ENCODE peak calls at places on chromosomes 4 and X, in five cellular contexts. E is GM23338, S is upper lobe of left lung, A is heart right ventricle, I is PC-3. D is an unnamed sample.

GRCh38 chrX:69746051-69746450 is 130.1 kb downstream of the EDA start:
- DNase-seq in E (no peak), S (no peak), A (no peak), I (no peak), D (no peak)

GRCh38 chr4:38782452-38783108 is at the start of gene TLR10:
- DNase-seq in E (peak; percentile 83), S (peak; percentile 46), A (peak; percentile 48), I (peak; percentile 41), D (no peak)

GRCh38 chrX:45749375-45749774 is 548.7 kb upstream of the DIPK2B start:
- DNase-seq in E (peak; percentile 11), S (no peak), A (no peak), I (peak; percentile 60), D (no peak)

GRCh38 chr4:20195071-20195885 is 56.4 kb upstream of the SLIT2 start:
- DNase-seq in E (no peak), S (no peak), A (no peak), I (peak; percentile 83), D (no peak)

GRCh38 chrX:19121898-19122640 is at the start of gene ADGRG2:
- DNase-seq in E (peak; percentile 48), S (peak; percentile 24), A (peak; percentile 6), I (peak; percentile 48), D (no peak)

GRCh38 chr4:140096483-140096861 is 57.5 kb downstream of the MAML3 start:
- DNase-seq in E (no peak), S (no peak), A (no peak), I (no peak), D (no peak)

GRCh38 chr4:30094866-30095265 is 625.3 kb upstream of the PCDH7 start:
- DNase-seq in E (no peak), S (no peak), A (no peak), I (peak; percentile 35), D (no peak)

GRCh38 chr4:101621120-101621519 is 169.4 kb upstream of the BANK1 start:
- DNase-seq in E (no peak), S (no peak), A (no peak), I (no peak), D (no peak)

GRCh38 chr4:43089730-43090129 is 197.2 kb downstream of the GRXCR1 start:
- DNase-seq in E (no peak), S (no peak), A (no peak), I (peak; percentile 89), D (no peak)

GRCh38 chr4:29717658-29718057 is 1002.5 kb upstream of the PCDH7 start:
- DNase-seq in E (no peak), S (no peak), A (no peak), I (peak; percentile 48), D (no peak)

GRCh38 chr4:142840516-142841123 is 5.5 kb downstream of the INPP4B start:
- DNase-seq in E (peak; percentile 43), S (no peak), A (no peak), I (peak; percentile 79), D (no peak)

GRCh38 chrX:65846974-65847373 is 179.5 kb downstream of the MSN start:
- DNase-seq in E (no peak), S (no peak), A (no peak), I (no peak), D (no peak)

GRCh38 chr4:116870667-116871066 is 214.7 kb downstream of the TRAM1L1 start:
- DNase-seq in E (peak; percentile 6), S (no peak), A (no peak), I (no peak), D (no peak)

GRCh38 chrX:109774706-109775105 is 41.6 kb upstream of the ACSL4 start:
- DNase-seq in E (peak; percentile 8), S (no peak), A (no peak), I (peak; percentile 76), D (no peak)

DNA sequence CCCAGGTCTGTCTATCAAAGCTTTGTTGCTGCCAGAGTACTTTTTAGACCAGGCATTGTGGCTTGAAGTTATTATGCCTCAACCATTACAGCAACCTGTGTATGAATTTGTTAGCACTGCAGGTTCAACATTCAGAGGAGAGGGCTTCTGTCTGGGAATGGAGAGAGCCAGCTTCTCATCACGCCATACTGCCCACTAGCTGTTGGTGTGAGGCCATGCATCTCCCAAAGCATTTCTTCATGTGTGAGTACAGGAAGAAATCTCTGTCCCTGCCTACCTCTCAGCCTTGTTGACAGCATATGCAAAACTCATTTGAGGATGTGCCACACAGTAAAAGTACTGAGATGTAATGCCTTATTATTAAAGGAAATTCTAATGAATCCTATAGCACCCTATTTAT is 76.9 kb upstream of the PPARGC1A start:
- DNase-seq in E (peak; percentile 67), S (no peak), A (no peak), I (no peak), D (no peak)
- TF ChIP-seq CTCF in E (peak; percentile 69), S (no peak), A (no peak), I (peak; percentile 27), D (no peak)

GRCh38 chrX:38988301-38988700 is 187.0 kb downstream of the MID1IP1 start:
- DNase-seq in E (no peak), S (no peak), A (no peak), I (no peak), D (no peak)

GRCh38 chrX:38985945-38986344 is 184.7 kb downstream of the MID1IP1 start:
- DNase-seq in E (no peak), S (no peak), A (no peak), I (no peak), D (no peak)

GRCh38 chrX:38985375-38985774 is 184.1 kb downstream of the MID1IP1 start:
- DNase-seq in E (peak; percentile 61), S (no peak), A (no peak), I (peak; percentile 58), D (no peak)

GRCh38 chrX:38986586-38986985 is 185.3 kb downstream of the MID1IP1 start:
- DNase-seq in E (peak; percentile 35), S (no peak), A (no peak), I (no peak), D (no peak)

GRCh38 chrX:38987135-38987780 is 186.0 kb downstream of the MID1IP1 start:
- DNase-seq in E (no peak), S (no peak), A (no peak), I (peak; percentile 25), D (no peak)
- TF ChIP-seq CTCF in E (no peak), S (no peak), A (no peak), I (no peak), D (no peak)

DNA sequence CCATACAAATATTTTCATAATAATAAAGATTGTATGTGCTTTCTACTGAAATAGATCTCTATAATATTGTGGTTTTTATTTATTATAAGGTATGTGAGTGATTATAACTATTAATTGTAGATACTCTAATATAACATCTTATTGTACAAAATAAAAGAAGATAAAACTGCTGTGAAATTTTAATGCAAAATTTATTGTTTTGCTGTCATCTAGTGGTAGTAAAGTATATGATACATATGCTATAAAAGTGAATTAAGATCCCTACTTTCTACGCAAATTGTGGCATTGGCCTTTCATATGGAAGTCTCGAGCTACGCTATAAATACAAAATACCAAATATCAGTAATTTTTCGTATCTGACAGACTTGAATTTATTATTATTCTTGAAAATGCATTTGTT is 19.3 kb downstream of the YIPF7 start:
- DNase-seq in E (no peak), S (no peak), A (no peak), I (peak; percentile 25), D (no peak)
- TF ChIP-seq CTCF in E (peak; percentile 25), S (no peak), A (no peak), I (peak; percentile 54), D (no peak)

GRCh38 chrX:41045960-41046567 is 39.2 kb upstream of the USP9X start:
- DNase-seq in E (peak; percentile 44), S (no peak), A (peak; percentile 2), I (no peak), D (no peak)

GRCh38 chrX:41047878-41048534 is 37.2 kb upstream of the USP9X start:
- DNase-seq in E (no peak), S (no peak), A (no peak), I (no peak), D (no peak)

GRCh38 chrX:41043950-41044349 is 41.3 kb upstream of the USP9X start:
- DNase-seq in E (no peak), S (no peak), A (no peak), I (peak; percentile 56), D (no peak)
- TF ChIP-seq CTCF in E (no peak), S (no peak), A (no peak), I (no peak), D (no peak)

GRCh38 chr4:1722551-1723071 is 1.3 kb downstream of the TACC3 start:
- DNase-seq in E (no peak), S (no peak), A (no peak), I (no peak), D (no peak)
- TF ChIP-seq CTCF in E (no peak), S (no peak), A (no peak), I (no peak), D (no peak)

DNA sequence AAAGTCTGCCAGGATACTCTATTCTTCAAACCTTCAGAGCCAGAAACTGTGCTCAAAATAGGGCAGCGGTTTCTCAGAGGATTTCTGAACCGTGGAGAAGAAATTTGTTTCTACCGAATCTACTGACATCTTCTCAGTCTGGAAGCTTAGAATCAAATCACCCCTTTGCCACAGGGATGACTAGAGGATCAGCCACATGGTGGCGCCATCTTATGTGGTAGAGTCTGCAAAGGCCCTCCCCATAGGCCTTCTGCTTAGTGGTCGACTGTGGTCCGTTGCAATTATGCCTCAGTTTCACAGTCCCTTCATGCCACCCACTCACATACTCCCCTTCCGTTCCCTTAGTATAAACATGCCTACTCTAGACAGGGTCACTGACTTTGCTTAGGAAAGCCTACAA is 680.7 kb upstream of the SPANXN1 start:
- DNase-seq in E (no peak), S (no peak), A (no peak), I (no peak), D (no peak)
- TF ChIP-seq CTCF in E (no peak), S (no peak), A (no peak), I (peak; percentile 33), D (no peak)

GRCh38 chr4:173513651-173514050 is 16.4 kb downstream of the HAND2 start:
- DNase-seq in E (no peak), S (no peak), A (no peak), I (no peak), D (no peak)

GRCh38 chr4:173517781-173518371 is 12.2 kb downstream of the HAND2 start:
- DNase-seq in E (peak; percentile 86), S (no peak), A (peak; percentile 56), I (no peak), D (no peak)

GRCh38 chr4:173516621-173517612 is 13.1 kb downstream of the HAND2 start:
- DNase-seq in E (peak; percentile 82), S (no peak), A (no peak), I (no peak), D (no peak)

GRCh38 chr4:173514641-173515217 is 15.3 kb downstream of the HAND2 start:
- DNase-seq in E (peak; percentile 22), S (no peak), A (no peak), I (no peak), D (no peak)

DNA sequence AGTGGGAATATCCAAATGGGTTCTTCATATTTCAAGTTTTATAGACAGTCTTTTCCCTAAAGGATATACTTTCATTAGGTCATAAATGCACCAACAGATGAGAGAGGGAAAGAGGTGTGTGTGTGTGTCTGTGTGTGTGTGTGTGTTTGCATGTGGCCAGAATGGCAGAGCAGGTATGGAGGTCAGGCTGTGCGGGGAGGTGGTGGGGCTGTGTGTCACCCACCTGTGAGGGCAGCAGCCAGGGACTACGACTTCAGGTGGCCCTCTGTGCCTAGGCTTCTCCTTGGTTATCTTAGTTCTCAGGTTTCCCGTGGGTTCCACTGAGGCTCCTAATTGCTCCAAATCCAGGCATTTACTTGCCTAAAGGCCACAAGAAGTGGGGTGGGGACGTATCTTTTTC is 14.6 kb downstream of the HAND2 start:
- DNase-seq in E (peak; percentile 11), S (no peak), A (no peak), I (no peak), D (no peak)
- TF ChIP-seq CTCF in E (no peak), S (no peak), A (no peak), I (no peak), D (no peak)